ENCODE peak calls at places on chromosomes 7 and 10, in seven cellular contexts. C is OCI-LY7, A is IMR-90, S is colonic mucosa, W is stomach, H is cardiac muscle cell, I is SK-N-SH. E is an unnamed sample.

GRCh38 chr7:6160191-6160623 is 112.2 kb downstream of the CYTH3 start:
- DNase-seq in C (no peak), A (peak), S (peak), W (peak), H (peak), I (peak), E (peak)

GRCh38 chr7:36305648-36306047 is 84.0 kb upstream of the ANLN start:
- DNase-seq in C (no peak), A (no peak), S (no peak), W (peak), H (no peak), I (no peak), E (no peak)

GRCh38 chr10:112883853-112884502 is 66.1 kb upstream of the TCF7L2 start:
- DNase-seq in C (no peak), A (no peak), S (no peak), W (no peak), H (no peak), I (no peak), E (no peak)

GRCh38 chr10:30158325-30158960 is 99.1 kb upstream of the JCAD start:
- DNase-seq in C (no peak), A (peak), S (no peak), W (no peak), H (peak), I (no peak), E (peak)

GRCh38 chr10:26214538-26215461 is 1.8 kb upstream of the GAD2 start:
- DNase-seq in C (no peak), A (no peak), S (no peak), W (no peak), H (no peak), I (peak), E (no peak)

GRCh38 chr7:131895541-131896173 is 339.2 kb upstream of the PODXL start:
- DNase-seq in C (no peak), A (peak), S (no peak), W (no peak), H (peak), I (no peak), E (peak)

GRCh38 chr7:926061-927030 is 28.1 kb downstream of the ADAP1 start:
- DNase-seq in C (no peak), A (no peak), S (peak), W (peak), H (no peak), I (no peak), E (no peak)

GRCh38 chr10:71990706-71991269 is 26.6 kb downstream of the CHST3 start:
- DNase-seq in C (no peak), A (no peak), S (no peak), W (no peak), H (peak), I (no peak), E (no peak)

GRCh38 chr10:124994573-124995473 is 52.9 kb downstream of the ZRANB1 start:
- DNase-seq in C (no peak), A (no peak), S (no peak), W (peak), H (no peak), I (no peak), E (no peak)

GRCh38 chr10:120161116-120161515 is 268.6 kb downstream of the SEC23IP start:
- DNase-seq in C (no peak), A (no peak), S (no peak), W (no peak), H (no peak), I (no peak), E (no peak)

GRCh38 chr7:108420482-108420908 is 35.7 kb downstream of the NRCAM start:
- DNase-seq in C (no peak), A (no peak), S (no peak), W (no peak), H (peak), I (no peak), E (peak)

GRCh38 chr7:20508109-20508508 is 107.4 kb upstream of the ABCB5 start:
- DNase-seq in C (no peak), A (no peak), S (no peak), W (no peak), H (no peak), I (no peak), E (no peak)

GRCh38 chr7:131537581-131537980 is 18.8 kb downstream of the PODXL start:
- DNase-seq in C (no peak), A (no peak), S (no peak), W (no peak), H (no peak), I (peak), E (no peak)

GRCh38 chr7:146830686-146831085 is 714.1 kb downstream of the CNTNAP2 start:
- DNase-seq in C (no peak), A (no peak), S (no peak), W (no peak), H (no peak), I (peak), E (no peak)

GRCh38 chr7:76002822-76003221 is 8.4 kb upstream of the TMEM120A start:
- DNase-seq in C (no peak), A (no peak), S (no peak), W (no peak), H (no peak), I (no peak), E (no peak)

GRCh38 chr10:924524-924859 is 7.0 kb downstream of the LARP4B start:
- DNase-seq in C (no peak), A (no peak), S (no peak), W (no peak), H (no peak), I (no peak), E (no peak)

GRCh38 chr10:101570764-101571572 is 17.1 kb downstream of the POLL start:
- DNase-seq in C (no peak), A (no peak), S (no peak), W (no peak), H (no peak), I (peak), E (no peak)

GRCh38 chr7:44995555-44996493 is 4.2 kb upstream of the CCM2 start:
- DNase-seq in C (peak), A (no peak), S (no peak), W (no peak), H (no peak), I (no peak), E (no peak)

GRCh38 chr7:45000096-45001032 is at the start of gene CCM2:
- DNase-seq in C (peak), A (peak), S (peak), W (peak), H (peak), I (peak), E (no peak)

GRCh38 chr7:44999245-45000095 is 531 bp upstream of the CCM2 start:
- DNase-seq in C (peak), A (peak), S (peak), W (peak), H (peak), I (peak), E (peak)

GRCh38 chr7:45001138-45001694 is 1.2 kb downstream of the CCM2 start:
- DNase-seq in C (peak), A (no peak), S (peak), W (no peak), H (no peak), I (peak), E (no peak)

DNA sequence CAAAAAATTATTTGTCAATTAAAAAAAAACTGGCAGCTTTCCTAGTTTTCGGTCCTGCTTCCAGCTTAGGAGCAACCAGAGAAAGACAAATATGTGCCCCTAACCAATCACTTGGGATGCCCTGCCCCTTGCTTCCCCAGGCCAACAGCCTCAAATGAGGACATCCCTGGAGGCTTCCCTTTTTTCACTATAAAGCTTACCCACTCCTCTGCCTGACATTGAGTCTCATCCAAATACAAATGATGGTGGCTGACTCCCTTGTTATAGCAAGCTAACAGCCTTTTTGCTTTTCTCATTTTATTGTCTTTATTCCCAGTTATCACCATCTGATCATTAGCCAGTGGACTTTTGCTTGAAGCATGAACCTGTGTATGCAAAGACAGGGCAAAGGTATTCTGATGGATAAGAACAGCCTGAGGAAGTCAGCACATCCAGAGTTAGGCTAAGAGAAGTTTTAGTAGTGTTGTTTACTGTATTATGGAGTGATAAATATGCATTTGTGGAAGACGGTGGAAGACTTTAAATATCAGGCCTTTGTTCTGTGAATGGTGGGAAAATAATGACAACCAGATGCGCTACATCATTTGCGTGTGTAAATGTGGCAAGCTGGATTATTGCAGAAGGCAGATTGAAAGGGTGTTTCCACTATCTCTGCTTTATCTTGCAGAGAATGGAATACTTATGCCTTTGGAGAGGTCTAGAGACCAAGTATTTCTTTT is 1.7 kb upstream of the CCM2 start:
- DNase-seq in C (no peak), A (no peak), S (no peak), W (no peak), H (no peak), I (peak), E (no peak)
- H3K4me3 ChIP-seq in C (peak), A (no peak), S (no peak), W (peak), H (no peak), I (no peak), E (no peak)

GRCh38 chr7:135707570-135707966 is 20.4 kb downstream of the SLC13A4 start:
- DNase-seq in C (no peak), A (no peak), S (no peak), W (no peak), H (no peak), I (no peak), E (no peak)

GRCh38 chr7:135704698-135705097 is 23.3 kb downstream of the SLC13A4 start:
- DNase-seq in C (no peak), A (no peak), S (no peak), W (no peak), H (no peak), I (no peak), E (peak)

GRCh38 chr7:135706858-135707569 is 21.0 kb downstream of the SLC13A4 start:
- DNase-seq in C (no peak), A (peak), S (no peak), W (no peak), H (no peak), I (no peak), E (no peak)

GRCh38 chr7:135706038-135706742 is 21.8 kb downstream of the SLC13A4 start:
- DNase-seq in C (no peak), A (no peak), S (no peak), W (no peak), H (no peak), I (no peak), E (no peak)

GRCh38 chr7:135704074-135704473 is 23.9 kb downstream of the SLC13A4 start:
- DNase-seq in C (peak), A (no peak), S (no peak), W (no peak), H (no peak), I (no peak), E (no peak)
- TF ChIP-seq CTCF in C (peak), A (no peak), S (no peak), W (no peak), H (peak), I (peak), E (peak)

GRCh38 chr10:58372630-58373445 is 12.4 kb upstream of the TFAM start:
- DNase-seq in C (no peak), A (no peak), S (no peak), W (no peak), H (no peak), I (no peak), E (no peak)
- H3K27ac ChIP-seq in C (no peak), A (no peak), S (no peak), W (no peak), H (no peak), I (no peak), E (no peak)

GRCh38 chr7:45112648-45113047 is 1.2 kb upstream of the TBRG4 start:
- DNase-seq in C (no peak), A (peak), S (no peak), W (no peak), H (peak), I (no peak), E (no peak)
- H3K4me3 ChIP-seq in C (peak), A (no peak), S (no peak), W (peak), H (no peak), I (peak), E (no peak)

DNA sequence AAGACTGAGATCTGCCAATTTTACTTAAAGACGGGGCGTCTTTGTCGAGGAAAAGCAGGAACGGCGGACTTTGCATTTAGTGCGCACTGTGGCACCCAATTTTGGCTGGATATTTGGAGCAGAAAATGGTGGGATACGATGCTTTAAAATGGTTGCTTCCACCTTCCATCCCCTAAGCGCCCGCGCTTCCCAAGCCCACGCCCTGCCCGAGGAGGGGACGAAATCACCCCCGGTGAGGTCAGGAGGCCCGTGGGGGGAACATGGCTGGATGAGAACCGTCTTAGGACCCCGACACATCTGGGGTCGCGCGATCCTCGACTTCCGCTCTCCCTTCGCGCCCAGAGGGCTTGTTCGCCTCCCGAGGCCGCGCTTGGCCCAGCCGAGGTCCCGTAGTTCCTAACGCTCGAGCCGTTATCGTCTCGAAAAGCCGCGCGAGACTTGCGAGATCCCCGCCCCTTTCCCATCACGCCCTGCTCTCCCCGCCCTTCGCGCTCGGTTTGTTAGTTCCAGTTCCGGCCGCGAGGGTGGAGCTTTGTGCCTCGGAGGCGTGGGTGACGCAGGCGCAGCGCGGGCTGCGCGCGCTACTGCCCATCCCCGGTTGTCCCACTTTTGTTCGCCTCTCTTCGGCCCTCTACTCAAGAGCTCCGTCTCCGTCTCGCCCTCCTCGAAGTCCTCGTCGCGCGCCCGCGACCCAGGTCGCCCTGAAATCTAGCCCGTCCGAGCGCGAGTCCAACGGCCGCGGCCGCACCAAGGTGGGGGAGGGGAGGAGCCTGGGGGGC is at the start of gene SRRT:
- DNase-seq in C (peak), A (peak), S (peak), W (peak), H (peak), I (peak), E (peak)
- TF ChIP-seq CTCF in C (no peak), A (peak), S (peak), W (peak), H (no peak), I (no peak), E (peak)

DNA sequence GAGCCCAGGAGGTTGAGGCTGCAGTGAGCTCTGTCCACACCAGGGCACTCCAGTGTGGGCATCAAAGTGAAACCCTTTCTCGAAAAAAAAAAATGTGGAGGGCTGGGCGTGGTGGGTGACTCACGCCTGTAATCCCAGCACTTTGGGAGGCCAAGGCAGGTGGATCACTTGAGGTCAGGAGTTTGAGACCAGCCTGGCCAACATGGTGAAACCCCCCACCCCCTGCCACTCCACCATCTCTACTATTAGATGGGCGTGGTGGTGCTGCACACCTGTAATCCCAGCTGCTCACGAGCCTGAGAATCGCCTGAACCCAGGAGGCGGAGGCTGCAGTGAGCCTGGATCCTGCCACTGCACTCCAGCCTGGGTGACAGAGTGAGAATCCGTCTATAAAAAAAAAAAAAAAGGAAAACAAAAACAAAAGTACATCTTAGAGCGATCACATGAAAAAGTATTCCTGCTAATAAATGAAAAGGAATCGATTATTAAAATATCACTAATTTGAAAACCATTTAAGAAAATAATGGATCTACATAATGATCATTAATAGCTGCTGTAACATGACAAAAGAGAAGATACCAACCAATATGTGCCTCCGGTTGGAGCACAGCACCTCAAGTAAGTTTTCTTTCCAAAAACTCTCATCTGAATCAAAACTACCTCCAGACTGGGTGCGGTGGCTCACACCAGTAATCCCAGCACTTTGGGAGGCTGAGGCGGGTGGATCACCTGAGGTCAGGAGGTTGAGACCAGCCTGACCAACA is 4.9 kb downstream of the HNRNPF start:
- DNase-seq in C (no peak), A (no peak), S (no peak), W (no peak), H (no peak), I (no peak), E (no peak)
- H3K27ac ChIP-seq in C (peak), A (no peak), S (peak), W (peak), H (no peak), I (no peak), E (no peak)

GRCh38 chr10:121312582-121312981 is 285.7 kb downstream of the FGFR2 start:
- DNase-seq in C (no peak), A (no peak), S (no peak), W (no peak), H (peak), I (peak), E (no peak)
- H3K4me3 ChIP-seq in C (no peak), A (no peak), S (no peak), W (no peak), H (no peak), I (no peak), E (no peak)

E was measured in brain microvascular endothelial cell.